ENCODE peak calls at places on chromosomes 5 and 9, in four cellular contexts. One of them, this sample, is unnamed.

GRCh38 chr5:174412374-174412773 is 312.0 kb upstream of the MSX2 start:
- DNase-seq in HepG2: no peak
- DNase-seq in GM12878: no peak
- DNase-seq in WTC11: no peak
- DNase-seq in this sample: no peak

GRCh38 chr9:123568691-123569342 is 212.8 kb downstream of the CRB2 start:
- DNase-seq in HepG2: no peak
- DNase-seq in GM12878: no peak
- DNase-seq in WTC11: no peak
- DNase-seq in this sample: no peak

GRCh38 chr9:15295761-15296405 is 11.1 kb downstream of the TTC39B start:
- DNase-seq in HepG2: peak; percentile 42
- DNase-seq in GM12878: peak; percentile 26
- DNase-seq in WTC11: no peak
- DNase-seq in this sample: no peak

GRCh38 chr9:78441822-78442431 is 145.0 kb downstream of the PSAT1 start:
- DNase-seq in HepG2: no peak
- DNase-seq in GM12878: no peak
- DNase-seq in WTC11: no peak
- DNase-seq in this sample: no peak

GRCh38 chr5:2288968-2289367 is 406.2 kb upstream of the IRX4 start:
- DNase-seq in HepG2: no peak
- DNase-seq in GM12878: no peak
- DNase-seq in WTC11: no peak
- DNase-seq in this sample: peak; percentile 6

GRCh38 chr9:122336836-122337560 is 33.8 kb upstream of the PTGS1 start:
- DNase-seq in HepG2: no peak
- DNase-seq in GM12878: no peak
- DNase-seq in WTC11: no peak
- DNase-seq in this sample: no peak

GRCh38 chr9:18689881-18690280 is 215.9 kb downstream of the ADAMTSL1 start:
- DNase-seq in HepG2: no peak
- DNase-seq in GM12878: no peak
- DNase-seq in WTC11: no peak
- DNase-seq in this sample: no peak

GRCh38 chr9:119368681-119369581 is at the start of gene BRINP1:
- DNase-seq in HepG2: no peak
- DNase-seq in GM12878: no peak
- DNase-seq in WTC11: peak; percentile 77
- DNase-seq in this sample: no peak

GRCh38 chr5:16539169-16539666 is 73.6 kb upstream of the ZNF622 start:
- DNase-seq in HepG2: peak; percentile 57
- DNase-seq in GM12878: no peak
- DNase-seq in WTC11: no peak
- DNase-seq in this sample: no peak

GRCh38 chr9:73030370-73031039 is 77.7 kb upstream of the ALDH1A1 start:
- DNase-seq in HepG2: no peak
- DNase-seq in GM12878: no peak
- DNase-seq in WTC11: no peak
- DNase-seq in this sample: no peak

GRCh38 chr9:90142580-90142979 is 500.0 kb downstream of the DIRAS2 start:
- DNase-seq in HepG2: peak; percentile 35
- DNase-seq in GM12878: no peak
- DNase-seq in WTC11: peak; percentile 48
- DNase-seq in this sample: peak; percentile 47

GRCh38 chr9:86241216-86241615 is 18.2 kb downstream of the C9orf153 start:
- DNase-seq in HepG2: no peak
- DNase-seq in GM12878: no peak
- DNase-seq in WTC11: no peak
- DNase-seq in this sample: no peak

GRCh38 chr5:78569441-78569840 is 79.1 kb downstream of the LHFPL2 start:
- DNase-seq in HepG2: no peak
- DNase-seq in GM12878: no peak
- DNase-seq in WTC11: no peak
- DNase-seq in this sample: no peak

GRCh38 chr5:16776611-16777251 is 159.4 kb downstream of the MYO10 start:
- DNase-seq in HepG2: peak; percentile 62
- DNase-seq in GM12878: no peak
- DNase-seq in WTC11: peak; percentile 65
- DNase-seq in this sample: no peak

GRCh38 chr5:122137702-122138101 is 8.4 kb downstream of the ZNF474 start:
- DNase-seq in HepG2: no peak
- DNase-seq in GM12878: no peak
- DNase-seq in WTC11: no peak
- DNase-seq in this sample: no peak

GRCh38 chr5:80963966-80964481 is 3.9 kb downstream of the RASGRF2 start:
- DNase-seq in HepG2: no peak
- DNase-seq in GM12878: no peak
- DNase-seq in WTC11: no peak
- DNase-seq in this sample: no peak

GRCh38 chr9:106069241-106069640 is 374.9 kb downstream of the TMEM38B start:
- DNase-seq in HepG2: no peak
- DNase-seq in GM12878: no peak
- DNase-seq in WTC11: no peak
- DNase-seq in this sample: no peak

GRCh38 chr9:111597852-111598729 is 1.4 kb downstream of the PTGR1 start:
- DNase-seq in HepG2: peak; percentile 55
- DNase-seq in GM12878: no peak
- DNase-seq in WTC11: peak; percentile 72
- DNase-seq in this sample: peak; percentile 32

GRCh38 chr9:137062384-137062783 is 8.0 kb downstream of the SAPCD2 start:
- DNase-seq in HepG2: no peak
- DNase-seq in GM12878: no peak
- DNase-seq in WTC11: no peak
- DNase-seq in this sample: no peak

GRCh38 chr9:137064880-137065164 is 5.5 kb downstream of the SAPCD2 start:
- DNase-seq in HepG2: no peak
- DNase-seq in GM12878: no peak
- DNase-seq in WTC11: no peak
- DNase-seq in this sample: no peak

GRCh38 chr9:137065336-137065967 is 4.9 kb downstream of the SAPCD2 start:
- DNase-seq in HepG2: no peak
- DNase-seq in GM12878: no peak
- DNase-seq in WTC11: no peak
- DNase-seq in this sample: no peak

GRCh38 chr9:137063311-137064026 is 6.9 kb downstream of the SAPCD2 start:
- DNase-seq in HepG2: no peak
- DNase-seq in GM12878: no peak
- DNase-seq in WTC11: no peak
- DNase-seq in this sample: no peak

GRCh38 chr9:137064027-137064879 is 6.1 kb downstream of the SAPCD2 start:
- DNase-seq in HepG2: peak; percentile 41
- DNase-seq in GM12878: no peak
- DNase-seq in WTC11: peak; percentile 84
- DNase-seq in this sample: peak; percentile 56
- TF ChIP-seq TCF7 in HepG2: no peak
- TF ChIP-seq TCF7 in GM12878: no peak
- TF ChIP-seq TCF7 in WTC11: no peak
- TF ChIP-seq TCF7 in this sample: no peak

DNA sequence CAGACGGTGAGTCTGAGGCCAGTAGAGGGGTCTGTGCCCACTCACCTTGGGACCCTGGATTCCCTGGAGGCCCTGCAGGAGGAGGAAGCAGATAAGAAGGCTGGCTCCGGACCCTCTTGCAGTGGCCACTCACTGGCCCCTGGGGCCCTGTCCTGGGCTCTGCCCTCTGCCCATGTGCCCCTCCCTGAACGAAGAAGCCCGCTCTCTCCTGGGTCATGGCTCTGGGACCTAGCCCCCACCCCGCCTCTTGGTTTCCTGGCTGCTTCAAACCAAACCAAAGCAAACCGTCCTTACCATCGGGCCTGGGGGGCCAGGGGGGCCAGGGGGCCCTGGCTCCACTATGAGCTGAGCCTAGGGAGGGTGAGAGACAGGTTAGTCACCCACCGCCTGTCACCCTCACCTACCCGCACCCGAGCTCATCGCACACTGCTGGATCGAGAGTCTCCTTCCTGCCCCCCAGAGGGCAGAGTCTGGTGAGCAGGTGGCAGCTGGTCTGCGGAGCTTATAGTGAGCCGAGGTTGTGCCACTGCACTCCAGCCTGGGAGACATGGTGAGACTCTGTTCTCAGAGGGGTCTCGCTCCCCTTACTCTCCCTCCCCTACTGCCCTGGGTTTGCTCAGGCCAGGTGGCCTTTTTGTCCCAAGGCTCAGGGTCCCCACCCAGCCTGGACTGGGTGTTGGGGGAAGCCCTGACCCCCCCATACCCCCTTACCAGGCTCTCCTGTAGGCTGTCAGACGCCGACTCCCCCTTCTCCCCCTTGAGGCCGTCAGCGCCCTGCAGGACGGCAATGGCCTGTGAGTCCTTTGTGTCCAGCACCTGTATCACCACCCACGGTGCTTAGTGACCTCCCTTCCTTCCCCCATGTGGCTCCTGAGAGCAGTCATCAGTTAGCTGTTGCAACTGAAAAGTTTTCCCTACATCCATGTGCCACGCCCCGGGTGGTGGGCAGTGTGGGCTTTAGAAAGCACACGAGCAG is 15.2 kb upstream of the PHYKPL start:
- DNase-seq in HepG2: no peak
- DNase-seq in GM12878: no peak
- DNase-seq in WTC11: no peak
- DNase-seq in this sample: no peak
- TF ChIP-seq TCF7 in HepG2: no peak
- TF ChIP-seq TCF7 in GM12878: no peak
- TF ChIP-seq TCF7 in WTC11: no peak
- TF ChIP-seq TCF7 in this sample: no peak

GRCh38 chr5:36242534-36243144 is 914 bp upstream of the NADK2 start:
- DNase-seq in HepG2: peak; percentile 19
- DNase-seq in GM12878: no peak
- DNase-seq in WTC11: no peak
- DNase-seq in this sample: no peak
- TF ChIP-seq TCF7 in HepG2: no peak
- TF ChIP-seq TCF7 in GM12878: no peak
- TF ChIP-seq TCF7 in WTC11: no peak
- TF ChIP-seq TCF7 in this sample: no peak

DNA sequence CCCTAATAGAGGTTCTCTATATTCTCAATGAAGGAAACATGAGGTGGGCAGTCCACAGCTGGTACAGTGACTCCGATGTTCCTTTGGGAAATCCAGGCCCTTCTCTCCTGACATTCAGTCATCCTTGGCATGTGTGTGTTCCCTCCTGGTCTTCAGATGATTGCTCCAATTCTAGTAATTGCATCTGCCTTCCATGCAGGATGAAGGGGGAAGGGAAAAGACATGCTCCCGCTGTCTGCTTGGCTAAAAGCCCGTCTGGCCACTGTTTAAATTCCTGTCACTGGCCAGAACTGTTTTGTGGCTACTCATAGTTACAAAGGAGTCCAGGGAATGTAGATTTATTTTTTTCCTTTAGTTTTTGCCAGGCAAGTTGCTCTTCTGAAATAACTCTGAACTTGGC is 65.0 kb downstream of the MAST4 start:
- DNase-seq in HepG2: no peak
- DNase-seq in GM12878: no peak
- DNase-seq in WTC11: no peak
- DNase-seq in this sample: no peak
- TF ChIP-seq TCF7 in HepG2: no peak
- TF ChIP-seq TCF7 in GM12878: no peak
- TF ChIP-seq TCF7 in WTC11: no peak
- TF ChIP-seq TCF7 in this sample: no peak

GRCh38 chr5:73007051-73007450 is 51.2 kb downstream of the FCHO2 start:
- DNase-seq in HepG2: no peak
- DNase-seq in GM12878: no peak
- DNase-seq in WTC11: no peak
- DNase-seq in this sample: no peak
- TF ChIP-seq TCF7 in HepG2: no peak
- TF ChIP-seq TCF7 in GM12878: no peak
- TF ChIP-seq TCF7 in WTC11: no peak
- TF ChIP-seq TCF7 in this sample: no peak